ENCODE peak calls at places on chromosome 13, in eight cellular contexts. U is thyroid gland, T is heart left ventricle, V is uterus, W is HCT116, A is GM12878, E is Peyer's patch, N is transverse colon. F is an unnamed sample. For H3K4me1, the result is how much of the 10 kb centered on the place peaks cover.

GRCh38 chr13:95245072-95245471 is 56.2 kb downstream of the ABCC4 start:
- DNase-seq in U (no peak), V (no peak), W (no peak), A (no peak), E (no peak), N (no peak), T (no peak), F (no peak)

GRCh38 chr13:93079294-93079693 is 147.3 kb upstream of the GPC6 start:
- DNase-seq in E (no peak), N (no peak), V (no peak), T (no peak), U (no peak), W (no peak), A (no peak), F (no peak)

GRCh38 chr13:101190337-101190736 is 226.0 kb downstream of the NALCN start:
- DNase-seq in W (no peak), A (no peak), N (no peak), E (no peak), V (no peak), T (no peak), U (no peak), F (no peak)

GRCh38 chr13:26457212-26457611 is 100.3 kb upstream of the WASF3 start:
- DNase-seq in W (no peak), U (no peak), A (no peak), V (no peak), N (no peak), E (no peak), T (no peak), F (no peak)

GRCh38 chr13:47109028-47109427 is 212.2 kb upstream of the HTR2A start:
- DNase-seq in E (no peak), N (no peak), A (no peak), U (no peak), W (no peak), T (no peak), V (no peak), F (no peak)

GRCh38 chr13:49086711-49087110 is 111.0 kb downstream of the FNDC3A start:
- DNase-seq in U (no peak), E (no peak), T (no peak), W (peak), V (no peak), N (no peak), A (no peak), F (no peak)

GRCh38 chr13:34076943-34077703 is 259.2 kb downstream of the RFC3 start:
- DNase-seq in U (peak), W (peak), T (no peak), V (no peak), E (no peak), N (no peak), A (no peak), F (no peak)

GRCh38 chr13:70923863-70924752 is 815.9 kb upstream of the KLHL1 start:
- DNase-seq in V (no peak), A (no peak), U (no peak), T (no peak), W (no peak), E (no peak), N (no peak), F (no peak)

GRCh38 chr13:88656751-88657150 is 985.6 kb downstream of the SLITRK5 start:
- DNase-seq in V (no peak), A (no peak), U (no peak), N (no peak), W (no peak), E (no peak), T (no peak), F (no peak)

GRCh38 chr13:73938375-73939070 is 195.7 kb downstream of the KLF12 start:
- DNase-seq in T (no peak), E (no peak), U (no peak), W (peak), N (no peak), A (no peak), V (no peak), F (no peak)

GRCh38 chr13:97434417-97435296 is 688 bp downstream of the RAP2A start:
- DNase-seq in A (no peak), E (peak), W (no peak), V (peak), T (peak), U (peak), N (peak), F (peak)

GRCh38 chr13:107185889-107186288 is 618.0 kb upstream of the ARGLU1 start:
- DNase-seq in N (no peak), V (no peak), U (no peak), T (no peak), W (no peak), E (no peak), A (no peak), F (no peak)

GRCh38 chr13:44549461-44549860 is 26.7 kb downstream of the TSC22D1 start:
- DNase-seq in U (no peak), W (no peak), N (no peak), E (no peak), V (no peak), T (no peak), A (no peak), F (no peak)

GRCh38 chr13:97484286-97484685 is 50.3 kb downstream of the RAP2A start:
- DNase-seq in E (no peak), A (no peak), V (no peak), W (no peak), N (no peak), U (no peak), T (no peak), F (no peak)

GRCh38 chr13:110047511-110047910 is 259.4 kb downstream of the COL4A1 start:
- DNase-seq in U (peak), T (peak), A (no peak), W (no peak), N (no peak), V (peak), E (no peak), F (no peak)

GRCh38 chr13:54574791-54575190 is 1546.2 kb downstream of the OLFM4 start:
- DNase-seq in U (no peak), W (no peak), T (no peak), N (no peak), A (no peak), V (no peak), E (no peak), F (no peak)

GRCh38 chr13:30818323-30818960 is 83.1 kb downstream of the ALOX5AP start:
- DNase-seq in N (no peak), A (no peak), E (no peak), V (peak), T (no peak), U (no peak), W (no peak), F (no peak)

GRCh38 chr13:114066956-114067355 is 65.5 kb downstream of the RASA3 start:
- DNase-seq in W (no peak), T (no peak), U (no peak), N (no peak), A (no peak), E (no peak), V (no peak), F (no peak)
- H3K4me1 ChIP-seq in W (under half), T (half or more), U (half or more), N (half or more), A (under half), E (half or more), V (under half), F (half or more)

DNA sequence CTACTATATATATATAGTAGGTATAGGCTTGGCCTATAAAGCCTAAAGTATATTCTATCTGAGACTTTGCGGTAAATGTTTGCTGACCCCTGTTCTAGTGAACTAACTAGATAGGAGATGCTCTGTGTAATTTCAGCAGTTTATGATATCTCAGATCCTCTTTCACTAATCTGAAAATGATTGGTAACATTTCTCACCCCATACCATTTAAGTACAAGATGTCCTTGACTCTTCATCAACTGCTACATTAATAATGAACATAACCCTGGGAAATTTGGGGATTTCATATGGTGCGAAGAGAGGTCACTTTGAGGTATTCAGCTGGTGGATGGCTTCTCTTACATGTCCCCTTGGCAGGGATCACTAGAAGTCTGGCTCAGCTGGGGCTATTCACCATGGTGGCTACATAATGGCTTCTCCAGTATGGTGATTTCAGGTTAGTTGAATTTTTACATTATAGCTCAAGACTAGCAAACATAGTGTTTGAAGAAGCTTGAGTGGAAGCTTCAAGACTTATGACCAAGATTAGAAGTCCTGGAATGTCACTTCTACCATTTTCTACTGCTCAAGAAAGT is 103.6 kb upstream of the MYCBP2 start:
- DNase-seq in W (no peak), V (no peak), N (no peak), U (no peak), A (peak), E (no peak), T (no peak), F (no peak)
- TF ChIP-seq POLR2A in W (no peak), V (no peak), N (no peak), U (no peak), A (no peak), E (no peak), T (no peak), F (no peak)

GRCh38 chr13:98540476-98540875 is 36.4 kb downstream of the STK24 start:
- DNase-seq in U (peak), A (no peak), V (no peak), W (no peak), E (peak), T (no peak), N (no peak), F (no peak)
- H3K4me1 ChIP-seq in U (half or more), A (half or more), V (under half), W (under half), E (half or more), T (half or more), N (half or more), F (under half)

DNA sequence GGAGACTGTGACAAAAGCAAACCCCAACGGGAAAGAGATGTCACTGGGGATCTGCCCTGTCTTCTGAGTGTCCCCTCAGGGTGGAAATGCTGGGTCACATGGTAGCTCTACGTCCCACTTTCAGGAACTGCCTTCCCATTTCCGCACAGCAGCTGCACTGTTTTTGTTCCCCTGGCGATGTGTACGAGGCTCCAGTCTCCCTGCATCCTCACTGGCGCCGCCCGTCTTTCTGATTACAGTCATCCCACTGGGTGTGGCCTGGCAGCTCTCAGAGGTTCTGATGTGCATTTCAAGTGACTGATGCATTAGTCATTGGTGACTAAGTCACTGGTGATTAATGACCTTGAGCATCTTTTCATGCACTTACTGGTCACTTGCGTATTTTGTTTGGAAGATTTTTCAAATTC is 21.2 kb downstream of the PCID2 start:
- DNase-seq in E (peak), N (peak), W (peak), V (peak), T (peak), U (peak), A (no peak), F (peak)
- TF ChIP-seq POLR2A in E (no peak), N (no peak), W (no peak), V (no peak), T (peak), U (no peak), A (no peak), F (no peak)

GRCh38 chr13:99382428-99383133 is 75.4 kb upstream of the GPR183 start:
- DNase-seq in U (no peak), T (no peak), A (no peak), N (peak), W (no peak), E (peak), V (no peak), F (no peak)

GRCh38 chr13:99380402-99380801 is 73.2 kb upstream of the GPR183 start:
- DNase-seq in U (no peak), A (no peak), T (no peak), N (no peak), V (no peak), E (no peak), W (no peak), F (no peak)

GRCh38 chr13:99379856-99380255 is 72.7 kb upstream of the GPR183 start:
- DNase-seq in U (no peak), N (no peak), E (no peak), V (no peak), W (no peak), T (no peak), A (no peak), F (no peak)

GRCh38 chr13:99378985-99379734 is 72.0 kb upstream of the GPR183 start:
- DNase-seq in U (no peak), E (no peak), N (no peak), T (no peak), A (no peak), W (no peak), V (no peak), F (no peak)

GRCh38 chr13:99380921-99381645 is 73.9 kb upstream of the GPR183 start:
- DNase-seq in A (peak), U (no peak), N (no peak), T (no peak), V (no peak), W (no peak), E (peak), F (no peak)
- H3K4me1 ChIP-seq in A (half or more), U (under half), N (under half), T (under half), V (under half), W (under half), E (under half), F (under half)

GRCh38 chr13:43042410-43042921 is 19.1 kb downstream of the DNAJC15 start:
- DNase-seq in V (no peak), N (no peak), T (no peak), W (no peak), E (no peak), A (no peak), U (no peak), F (no peak)
- TF ChIP-seq POLR2A in V (no peak), N (no peak), T (no peak), W (no peak), E (no peak), A (no peak), U (no peak), F (no peak)

F was measured in esophagus squamous epithelium.